ENCODE peak calls at places on chromosome 20, in six cellular contexts. One of them, this sample, is unnamed.

GRCh38 chr20:10110151-10110550 is 75.4 kb downstream of the ANKEF1 start:
- DNase-seq in T-helper 2 cell: no peak
- DNase-seq in GM23248: peak; percentile 44
- DNase-seq in stimulated activated CD4-positive, alpha-beta T cell treated with anti-CD3 and anti-CD28 coated beads, Interleukin-15, amount 100 ng/mL, for 1 hour: no peak
- DNase-seq in T-cell: no peak
- DNase-seq in PC-3: peak; percentile 68
- DNase-seq in this sample: no peak

GRCh38 chr20:13610205-13610604 is 28.5 kb downstream of the TASP1 start:
- DNase-seq in T-helper 2 cell: peak; percentile 7
- DNase-seq in GM23248: no peak
- DNase-seq in stimulated activated CD4-positive, alpha-beta T cell treated with anti-CD3 and anti-CD28 coated beads, Interleukin-15, amount 100 ng/mL, for 1 hour: no peak
- DNase-seq in T-cell: no peak
- DNase-seq in PC-3: no peak
- DNase-seq in this sample: peak; percentile 67

GRCh38 chr20:40771848-40772247 is 82.8 kb upstream of the MAFB start:
- DNase-seq in T-helper 2 cell: no peak
- DNase-seq in GM23248: no peak
- DNase-seq in stimulated activated CD4-positive, alpha-beta T cell treated with anti-CD3 and anti-CD28 coated beads, Interleukin-15, amount 100 ng/mL, for 1 hour: no peak
- DNase-seq in T-cell: no peak
- DNase-seq in PC-3: no peak
- DNase-seq in this sample: no peak

GRCh38 chr20:57022306-57022705 is 244.1 kb downstream of the BMP7 start:
- DNase-seq in T-helper 2 cell: no peak
- DNase-seq in GM23248: no peak
- DNase-seq in stimulated activated CD4-positive, alpha-beta T cell treated with anti-CD3 and anti-CD28 coated beads, Interleukin-15, amount 100 ng/mL, for 1 hour: no peak
- DNase-seq in T-cell: no peak
- DNase-seq in PC-3: no peak
- DNase-seq in this sample: no peak

GRCh38 chr20:18722381-18722780 is 91.2 kb upstream of the SCP2D1 start:
- DNase-seq in T-helper 2 cell: no peak
- DNase-seq in GM23248: peak; percentile 27
- DNase-seq in stimulated activated CD4-positive, alpha-beta T cell treated with anti-CD3 and anti-CD28 coated beads, Interleukin-15, amount 100 ng/mL, for 1 hour: no peak
- DNase-seq in T-cell: no peak
- DNase-seq in PC-3: no peak
- DNase-seq in this sample: no peak

GRCh38 chr20:61135966-61136365 is 116.1 kb upstream of the CDH4 start:
- DNase-seq in T-helper 2 cell: no peak
- DNase-seq in GM23248: no peak
- DNase-seq in stimulated activated CD4-positive, alpha-beta T cell treated with anti-CD3 and anti-CD28 coated beads, Interleukin-15, amount 100 ng/mL, for 1 hour: no peak
- DNase-seq in T-cell: no peak
- DNase-seq in PC-3: no peak
- DNase-seq in this sample: no peak

GRCh38 chr20:54056762-54057639 is 13.4 kb downstream of the BCAS1 start:
- DNase-seq in T-helper 2 cell: no peak
- DNase-seq in GM23248: no peak
- DNase-seq in stimulated activated CD4-positive, alpha-beta T cell treated with anti-CD3 and anti-CD28 coated beads, Interleukin-15, amount 100 ng/mL, for 1 hour: no peak
- DNase-seq in T-cell: no peak
- DNase-seq in PC-3: peak; percentile 48
- DNase-seq in this sample: peak; percentile 30

GRCh38 chr20:40148886-40149285 is 540.1 kb downstream of the MAFB start:
- DNase-seq in T-helper 2 cell: no peak
- DNase-seq in GM23248: no peak
- DNase-seq in stimulated activated CD4-positive, alpha-beta T cell treated with anti-CD3 and anti-CD28 coated beads, Interleukin-15, amount 100 ng/mL, for 1 hour: no peak
- DNase-seq in T-cell: no peak
- DNase-seq in PC-3: no peak
- DNase-seq in this sample: peak; percentile 94

GRCh38 chr20:51339721-51340450 is 202.6 kb downstream of the NFATC2 start:
- DNase-seq in T-helper 2 cell: no peak
- DNase-seq in GM23248: no peak
- DNase-seq in stimulated activated CD4-positive, alpha-beta T cell treated with anti-CD3 and anti-CD28 coated beads, Interleukin-15, amount 100 ng/mL, for 1 hour: no peak
- DNase-seq in T-cell: no peak
- DNase-seq in PC-3: no peak
- DNase-seq in this sample: no peak

GRCh38 chr20:45174434-45175364 is at the start of gene PI3:
- DNase-seq in T-helper 2 cell: no peak
- DNase-seq in GM23248: no peak
- DNase-seq in stimulated activated CD4-positive, alpha-beta T cell treated with anti-CD3 and anti-CD28 coated beads, Interleukin-15, amount 100 ng/mL, for 1 hour: no peak
- DNase-seq in T-cell: no peak
- DNase-seq in PC-3: peak; percentile 99
- DNase-seq in this sample: no peak

GRCh38 chr20:63854766-63855362 is 6.4 kb upstream of the ABHD16B start:
- DNase-seq in T-helper 2 cell: no peak
- DNase-seq in GM23248: peak; percentile 41
- DNase-seq in stimulated activated CD4-positive, alpha-beta T cell treated with anti-CD3 and anti-CD28 coated beads, Interleukin-15, amount 100 ng/mL, for 1 hour: no peak
- DNase-seq in T-cell: no peak
- DNase-seq in PC-3: no peak
- DNase-seq in this sample: no peak

GRCh38 chr20:19936801-19937583 is 80.2 kb upstream of the NAA20 start:
- DNase-seq in T-helper 2 cell: peak; percentile 62
- DNase-seq in GM23248: no peak
- DNase-seq in stimulated activated CD4-positive, alpha-beta T cell treated with anti-CD3 and anti-CD28 coated beads, Interleukin-15, amount 100 ng/mL, for 1 hour: no peak
- DNase-seq in T-cell: peak; percentile 7
- DNase-seq in PC-3: no peak
- DNase-seq in this sample: no peak

GRCh38 chr20:23524146-23524545 is 33.2 kb downstream of the CST8 start:
- DNase-seq in T-helper 2 cell: no peak
- DNase-seq in GM23248: no peak
- DNase-seq in stimulated activated CD4-positive, alpha-beta T cell treated with anti-CD3 and anti-CD28 coated beads, Interleukin-15, amount 100 ng/mL, for 1 hour: no peak
- DNase-seq in T-cell: no peak
- DNase-seq in PC-3: no peak
- DNase-seq in this sample: no peak

GRCh38 chr20:53926428-53927028 is 143.9 kb downstream of the BCAS1 start:
- DNase-seq in T-helper 2 cell: peak; percentile 37
- DNase-seq in GM23248: peak; percentile 99
- DNase-seq in stimulated activated CD4-positive, alpha-beta T cell treated with anti-CD3 and anti-CD28 coated beads, Interleukin-15, amount 100 ng/mL, for 1 hour: no peak
- DNase-seq in T-cell: no peak
- DNase-seq in PC-3: peak; percentile 100
- DNase-seq in this sample: peak; percentile 52

GRCh38 chr20:46199198-46199597 is 81.1 kb downstream of the CD40 start:
- DNase-seq in T-helper 2 cell: peak; percentile 26
- DNase-seq in GM23248: no peak
- DNase-seq in stimulated activated CD4-positive, alpha-beta T cell treated with anti-CD3 and anti-CD28 coated beads, Interleukin-15, amount 100 ng/mL, for 1 hour: no peak
- DNase-seq in T-cell: no peak
- DNase-seq in PC-3: no peak
- DNase-seq in this sample: no peak

GRCh38 chr20:37866051-37866450 is 36.9 kb upstream of the VSTM2L start:
- DNase-seq in T-helper 2 cell: no peak
- DNase-seq in GM23248: no peak
- DNase-seq in stimulated activated CD4-positive, alpha-beta T cell treated with anti-CD3 and anti-CD28 coated beads, Interleukin-15, amount 100 ng/mL, for 1 hour: no peak
- DNase-seq in T-cell: no peak
- DNase-seq in PC-3: no peak
- DNase-seq in this sample: no peak

GRCh38 chr20:21826946-21827345 is 121.5 kb downstream of the PAX1 start:
- DNase-seq in T-helper 2 cell: no peak
- DNase-seq in GM23248: no peak
- DNase-seq in stimulated activated CD4-positive, alpha-beta T cell treated with anti-CD3 and anti-CD28 coated beads, Interleukin-15, amount 100 ng/mL, for 1 hour: no peak
- DNase-seq in T-cell: no peak
- DNase-seq in PC-3: no peak
- DNase-seq in this sample: no peak

GRCh38 chr20:21100590-21101452 is 5.3 kb downstream of the LINC00237 start:
- DNase-seq in T-helper 2 cell: no peak
- DNase-seq in GM23248: peak; percentile 26
- DNase-seq in stimulated activated CD4-positive, alpha-beta T cell treated with anti-CD3 and anti-CD28 coated beads, Interleukin-15, amount 100 ng/mL, for 1 hour: no peak
- DNase-seq in T-cell: no peak
- DNase-seq in PC-3: no peak
- DNase-seq in this sample: no peak

GRCh38 chr20:9397928-9398327 is 116.5 kb upstream of the LAMP5 start:
- DNase-seq in T-helper 2 cell: no peak
- DNase-seq in GM23248: no peak
- DNase-seq in stimulated activated CD4-positive, alpha-beta T cell treated with anti-CD3 and anti-CD28 coated beads, Interleukin-15, amount 100 ng/mL, for 1 hour: no peak
- DNase-seq in T-cell: no peak
- DNase-seq in PC-3: no peak
- DNase-seq in this sample: no peak

GRCh38 chr20:21615617-21616080 is 89.8 kb upstream of the PAX1 start:
- DNase-seq in T-helper 2 cell: peak; percentile 51
- DNase-seq in GM23248: peak; percentile 72
- DNase-seq in stimulated activated CD4-positive, alpha-beta T cell treated with anti-CD3 and anti-CD28 coated beads, Interleukin-15, amount 100 ng/mL, for 1 hour: no peak
- DNase-seq in T-cell: peak; percentile 20
- DNase-seq in PC-3: peak; percentile 73
- DNase-seq in this sample: peak; percentile 83

GRCh38 chr20:3786665-3787639 is at the start of gene CENPB:
- DNase-seq in T-helper 2 cell: peak; percentile 93
- DNase-seq in GM23248: peak; percentile 95
- DNase-seq in stimulated activated CD4-positive, alpha-beta T cell treated with anti-CD3 and anti-CD28 coated beads, Interleukin-15, amount 100 ng/mL, for 1 hour: peak; percentile 88
- DNase-seq in T-cell: peak; percentile 74
- DNase-seq in PC-3: peak; percentile 94
- DNase-seq in this sample: peak; percentile 84

GRCh38 chr20:43955244-43956191 is 40.9 kb downstream of the TOX2 start:
- DNase-seq in T-helper 2 cell: peak; percentile 85
- DNase-seq in GM23248: peak; percentile 97
- DNase-seq in stimulated activated CD4-positive, alpha-beta T cell treated with anti-CD3 and anti-CD28 coated beads, Interleukin-15, amount 100 ng/mL, for 1 hour: no peak
- DNase-seq in T-cell: peak; percentile 13
- DNase-seq in PC-3: peak; percentile 96
- DNase-seq in this sample: peak; percentile 42

GRCh38 chr20:32628960-32629530 is 43.9 kb upstream of the NOL4L start:
- DNase-seq in T-helper 2 cell: no peak
- DNase-seq in GM23248: no peak
- DNase-seq in stimulated activated CD4-positive, alpha-beta T cell treated with anti-CD3 and anti-CD28 coated beads, Interleukin-15, amount 100 ng/mL, for 1 hour: no peak
- DNase-seq in T-cell: no peak
- DNase-seq in PC-3: no peak
- DNase-seq in this sample: no peak

GRCh38 chr20:4844766-4845465 is 123.2 kb downstream of the PRND start:
- DNase-seq in T-helper 2 cell: peak; percentile 66
- DNase-seq in GM23248: no peak
- DNase-seq in stimulated activated CD4-positive, alpha-beta T cell treated with anti-CD3 and anti-CD28 coated beads, Interleukin-15, amount 100 ng/mL, for 1 hour: no peak
- DNase-seq in T-cell: no peak
- DNase-seq in PC-3: no peak
- DNase-seq in this sample: no peak

This sample was measured in SK-MEL-5.